ENCODE peak calls at places on chromosomes 13 and 19, in six cellular contexts. C, J, Y, N, I and T are unnamed samples.
A peak's percentile ranks its signal among the peaks of the same experiment; 100 is the strongest.

GRCh38 chr19:53961523-53962345 is 1.0 kb upstream of the CACNG8 start:
- DNase-seq in C (no peak), J (no peak), Y (no peak), N (no peak), I (peak; percentile 28), T (no peak)

GRCh38 chr13:70856025-70856424 is 747.8 kb upstream of the KLHL1 start:
- DNase-seq in C (no peak), J (no peak), Y (no peak), N (no peak), I (no peak), T (no peak)

GRCh38 chr13:66222926-66223325 is 1007.2 kb downstream of the PCDH9 start:
- DNase-seq in C (no peak), J (no peak), Y (no peak), N (no peak), I (no peak), T (no peak)

GRCh38 chr19:43966079-43966694 is 15.2 kb downstream of the ZNF221 start:
- DNase-seq in C (no peak), J (no peak), Y (no peak), N (no peak), I (no peak), T (no peak)

GRCh38 chr19:31943305-31943704 is 402.1 kb upstream of the ZNF507 start:
- DNase-seq in C (no peak), J (no peak), Y (no peak), N (no peak), I (peak; percentile 54), T (no peak)

GRCh38 chr19:46913852-46914430 is 53.1 kb downstream of the ARHGAP35 start:
- DNase-seq in C (no peak), J (no peak), Y (no peak), N (peak; percentile 49), I (no peak), T (peak; percentile 72)

GRCh38 chr19:40055832-40056504 is at the start of gene ZNF780B:
- DNase-seq in C (peak; percentile 5), J (peak; percentile 80), Y (peak; percentile 48), N (peak; percentile 47), I (peak; percentile 63), T (peak; percentile 53)

GRCh38 chr19:3175761-3176714 is 2.5 kb upstream of the S1PR4 start:
- DNase-seq in C (no peak), J (no peak), Y (no peak), N (peak; percentile 65), I (no peak), T (peak; percentile 64)

GRCh38 chr13:27406178-27406939 is 18.1 kb upstream of the GTF3A start:
- DNase-seq in C (no peak), J (no peak), Y (peak; percentile 19), N (peak; percentile 49), I (peak; percentile 31), T (no peak)

GRCh38 chr13:51342706-51343105 is 3.2 kb downstream of the SERPINE3 start:
- DNase-seq in C (no peak), J (no peak), Y (peak; percentile 43), N (peak; percentile 78), I (no peak), T (no peak)

GRCh38 chr13:65582160-65582559 is 1648.0 kb downstream of the PCDH9 start:
- DNase-seq in C (no peak), J (no peak), Y (no peak), N (no peak), I (no peak), T (no peak)

GRCh38 chr19:15538774-15539173 is 30.4 kb downstream of the CYP4F22 start:
- DNase-seq in C (no peak), J (no peak), Y (no peak), N (peak; percentile 4), I (no peak), T (no peak)

GRCh38 chr13:98606296-98606695 is 29.4 kb upstream of the STK24 start:
- DNase-seq in C (no peak), J (no peak), Y (no peak), N (no peak), I (peak; percentile 37), T (no peak)

GRCh38 chr13:54536112-54536511 is 1507.5 kb downstream of the OLFM4 start:
- DNase-seq in C (no peak), J (no peak), Y (no peak), N (no peak), I (peak; percentile 39), T (no peak)

GRCh38 chr13:74210693-74211393 is 76.6 kb upstream of the KLF12 start:
- DNase-seq in C (no peak), J (no peak), Y (peak; percentile 98), N (peak; percentile 98), I (no peak), T (peak; percentile 36)

GRCh38 chr13:23848019-23848418 is 41.2 kb downstream of the MIPEP start:
- DNase-seq in C (no peak), J (no peak), Y (no peak), N (no peak), I (no peak), T (no peak)

GRCh38 chr19:38265213-38265861 is 964 bp downstream of the SPINT2 start:
- DNase-seq in C (no peak), J (no peak), Y (no peak), N (no peak), I (no peak), T (no peak)

GRCh38 chr19:1074512-1075283 is 7.7 kb downstream of the ARHGAP45 start:
- DNase-seq in C (no peak), J (peak; percentile 93), Y (no peak), N (no peak), I (no peak), T (no peak)

GRCh38 chr13:102286326-102286725 is 115.5 kb downstream of the FGF14 start:
- DNase-seq in C (no peak), J (no peak), Y (peak; percentile 50), N (peak; percentile 96), I (no peak), T (no peak)

GRCh38 chr19:38229585-38230073 is 5.6 kb upstream of the DPF1 start:
- DNase-seq in C (no peak), J (no peak), Y (peak; percentile 60), N (peak; percentile 91), I (peak; percentile 93), T (peak; percentile 90)

GRCh38 chr13:85806553-85807175 is 7.4 kb upstream of the SLITRK6 start:
- DNase-seq in C (no peak), J (no peak), Y (no peak), N (peak; percentile 61), I (peak; percentile 62), T (no peak)

GRCh38 chr13:94268661-94269060 is 210.8 kb downstream of the DCT start:
- DNase-seq in C (no peak), J (no peak), Y (peak; percentile 35), N (peak; percentile 54), I (no peak), T (no peak)

GRCh38 chr13:99199541-99200432 is 867 bp upstream of the UBAC2 start:
- DNase-seq in C (no peak), J (no peak), Y (no peak), N (no peak), I (no peak), T (no peak)

GRCh38 chr13:26380930-26381329 is 127.0 kb downstream of the CDK8 start:
- DNase-seq in C (no peak), J (no peak), Y (no peak), N (no peak), I (no peak), T (no peak)

GRCh38 chr13:104295537-104295936 is 1229.3 kb upstream of the SLC10A2 start:
- DNase-seq in C (no peak), J (no peak), Y (no peak), N (no peak), I (no peak), T (no peak)

GRCh38 chr13:107928762-107929161 is 286.6 kb downstream of the LIG4 start:
- DNase-seq in C (no peak), J (no peak), Y (no peak), N (no peak), I (no peak), T (no peak)

GRCh38 chr19:34578173-34578572 is 96.6 kb downstream of the WTIP start:
- DNase-seq in C (no peak), J (no peak), Y (no peak), N (no peak), I (no peak), T (no peak)

GRCh38 chr13:40483601-40484000 is 182.8 kb downstream of the FOXO1 start:
- DNase-seq in C (no peak), J (no peak), Y (no peak), N (no peak), I (no peak), T (no peak)

GRCh38 chr19:29533578-29534544 is 8.1 kb downstream of the VSTM2B start:
- DNase-seq in C (no peak), J (peak; percentile 58), Y (no peak), N (no peak), I (no peak), T (no peak)

GRCh38 chr19:49595819-49596404 is 4.9 kb downstream of the PRR12 start:
- DNase-seq in C (no peak), J (no peak), Y (no peak), N (no peak), I (no peak), T (no peak)
- H3K36me3 ChIP-seq in C (peaks cover 36% of the 10 kb centered on the region), J (peaks cover 65% of the 10 kb centered on the region), Y (peaks cover 64% of the 10 kb centered on the region), N (peaks cover 54% of the 10 kb centered on the region), I (no peaks in the 10 kb centered on the region), T (peaks cover 66% of the 10 kb centered on the region)

GRCh38 chr19:41273076-41273475 is 8.9 kb downstream of the HNRNPUL1 start:
- DNase-seq in C (no peak), J (no peak), Y (no peak), N (no peak), I (no peak), T (no peak)

GRCh38 chr19:41276231-41276630 is 12.1 kb downstream of the HNRNPUL1 start:
- DNase-seq in C (no peak), J (no peak), Y (no peak), N (peak; percentile 35), I (no peak), T (no peak)

GRCh38 chr19:41278478-41278877 is 14.3 kb downstream of the HNRNPUL1 start:
- DNase-seq in C (no peak), J (no peak), Y (no peak), N (no peak), I (no peak), T (no peak)
- H3K4me3 ChIP-seq in C (no peak overlapping the region), J (no peak overlapping the region), Y (no peak overlapping the region), N (no peak overlapping the region), I (no peak overlapping the region), T (no peak overlapping the region)

DNA sequence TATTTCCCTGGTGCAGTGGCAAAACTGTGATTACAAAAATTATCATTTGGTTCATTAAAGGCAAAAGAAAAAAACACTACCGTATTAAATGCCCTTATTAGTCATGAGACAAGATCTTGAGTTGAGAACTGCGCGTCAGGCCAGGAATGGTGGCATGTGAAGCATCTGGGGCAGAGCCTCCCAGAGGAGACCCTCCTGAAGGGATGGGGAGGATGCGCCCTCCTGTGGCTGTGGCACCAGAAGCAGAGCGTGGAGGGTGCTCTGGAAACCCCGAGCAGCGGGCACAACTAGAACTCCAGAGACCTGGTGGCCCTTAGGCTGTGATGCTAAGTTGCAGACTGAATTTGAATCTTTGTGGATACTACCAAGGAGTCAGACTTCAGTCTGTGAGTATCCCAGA is 11.5 kb downstream of the CUL4A start:
- DNase-seq in C (no peak), J (no peak), Y (no peak), N (no peak), I (peak; percentile 48), T (peak; percentile 55)
- H3K36me3 ChIP-seq in C (peaks cover 26% of the 10 kb centered on the region), J (peaks cover 52% of the 10 kb centered on the region), Y (peaks cover 52% of the 10 kb centered on the region), N (peaks cover 52% of the 10 kb centered on the region), I (peaks cover 4% of the 10 kb centered on the region), T (peaks cover 72% of the 10 kb centered on the region)

GRCh38 chr19:6711605-6712004 is 8.8 kb downstream of the C3 start:
- DNase-seq in C (no peak), J (no peak), Y (no peak), N (no peak), I (no peak), T (no peak)
- H3K4me3 ChIP-seq in C (no peak overlapping the region), J (no peak overlapping the region), Y (no peak overlapping the region), N (no peak overlapping the region), I (no peak overlapping the region), T (no peak overlapping the region)